ENCODE peak calls at places on chromosomes 7 and 10, in nine cellular contexts. E is DND-41; D is astrocyte of the spinal cord; H is cardiac muscle cell; B is CD4-positive, CD25-positive, alpha-beta regulatory T cell; Q is fibroblast of pulmonary artery; R is HAP-1; J is pancreas; Z is GM12865. X is an unnamed sample.

GRCh38 chr10:63192826-63193225 is 59.7 kb downstream of the NRBF2 start:
- DNase-seq in H (peak; percentile 74), Q (peak; percentile 68), D (no peak), E (no peak), Z (no peak), R (no peak), B (no peak), J (no peak), X (no peak)

GRCh38 chr10:80729896-80730295 is 192.2 kb downstream of the SH2D4B start:
- DNase-seq in D (no peak), H (no peak), E (no peak), J (no peak), B (no peak), Z (no peak), Q (no peak), R (no peak), X (no peak)

GRCh38 chr10:90398551-90398950 is 459.3 kb downstream of the HTR7 start:
- DNase-seq in E (no peak), H (peak; percentile 38), R (no peak), B (no peak), J (no peak), Q (peak; percentile 32), D (peak; percentile 41), Z (no peak), X (no peak)

GRCh38 chr7:20214132-20214531 is 3.1 kb downstream of the MACC1 start:
- DNase-seq in B (no peak), R (no peak), H (no peak), J (no peak), E (no peak), Z (no peak), D (no peak), Q (no peak), X (no peak)

GRCh38 chr7:129958643-129959479 is 6.1 kb upstream of the UBE2H start:
- DNase-seq in Q (peak; percentile 87), R (no peak), B (no peak), H (peak; percentile 81), Z (no peak), J (peak; percentile 59), E (no peak), D (peak; percentile 58), X (peak; percentile 99)

GRCh38 chr7:262251-262572 is 27.8 kb upstream of the FOXL3 start:
- DNase-seq in D (no peak), J (no peak), H (no peak), B (no peak), Z (no peak), E (no peak), Q (no peak), R (no peak), X (no peak)

GRCh38 chr7:23246540-23246939 is at the start of gene GPNMB:
- DNase-seq in B (no peak), R (no peak), E (no peak), Q (peak; percentile 81), J (no peak), Z (no peak), H (peak; percentile 86), D (peak; percentile 52), X (peak; percentile 83)

GRCh38 chr10:97854735-97855134 is 5.1 kb downstream of the GOLGA7B start:
- DNase-seq in Z (no peak), H (no peak), B (no peak), R (no peak), Q (no peak), E (no peak), J (no peak), D (no peak), X (peak; percentile 70)

GRCh38 chr7:46880508-46881196 is 701.3 kb downstream of the TNS3 start:
- DNase-seq in Z (peak; percentile 20), B (no peak), E (no peak), H (no peak), Q (no peak), J (no peak), D (no peak), R (no peak), X (no peak)

GRCh38 chr7:151012031-151012692 is 12.1 kb downstream of the ATG9B start:
- DNase-seq in J (no peak), R (no peak), D (no peak), E (no peak), Z (no peak), H (no peak), B (no peak), Q (no peak), X (no peak)

GRCh38 chr7:98177553-98177952 is 33.7 kb upstream of the BHLHA15 start:
- DNase-seq in R (no peak), B (no peak), Q (no peak), E (no peak), D (no peak), Z (no peak), J (no peak), H (no peak), X (no peak)

GRCh38 chr7:132996581-132997242 is 85.2 kb downstream of the CHCHD3 start:
- DNase-seq in Z (no peak), B (no peak), R (no peak), J (no peak), D (no peak), Q (no peak), H (peak; percentile 7), E (no peak), X (peak; percentile 4)

GRCh38 chr7:50805425-50806130 is 22.9 kb upstream of the GRB10 start:
- DNase-seq in Z (no peak), E (no peak), H (no peak), J (no peak), R (peak; percentile 4), D (no peak), B (no peak), Q (no peak), X (no peak)

GRCh38 chr7:98079891-98080653 is 26.6 kb upstream of the LMTK2 start:
- DNase-seq in B (no peak), J (no peak), H (no peak), Z (no peak), E (no peak), R (no peak), Q (no peak), D (no peak), X (no peak)

GRCh38 chr7:116356979-116357378 is 142.6 kb upstream of the CAV2 start:
- DNase-seq in J (no peak), R (peak; percentile 35), E (no peak), Z (no peak), D (peak; percentile 34), Q (peak; percentile 18), H (peak; percentile 6), B (no peak), X (peak; percentile 22)

DNA sequence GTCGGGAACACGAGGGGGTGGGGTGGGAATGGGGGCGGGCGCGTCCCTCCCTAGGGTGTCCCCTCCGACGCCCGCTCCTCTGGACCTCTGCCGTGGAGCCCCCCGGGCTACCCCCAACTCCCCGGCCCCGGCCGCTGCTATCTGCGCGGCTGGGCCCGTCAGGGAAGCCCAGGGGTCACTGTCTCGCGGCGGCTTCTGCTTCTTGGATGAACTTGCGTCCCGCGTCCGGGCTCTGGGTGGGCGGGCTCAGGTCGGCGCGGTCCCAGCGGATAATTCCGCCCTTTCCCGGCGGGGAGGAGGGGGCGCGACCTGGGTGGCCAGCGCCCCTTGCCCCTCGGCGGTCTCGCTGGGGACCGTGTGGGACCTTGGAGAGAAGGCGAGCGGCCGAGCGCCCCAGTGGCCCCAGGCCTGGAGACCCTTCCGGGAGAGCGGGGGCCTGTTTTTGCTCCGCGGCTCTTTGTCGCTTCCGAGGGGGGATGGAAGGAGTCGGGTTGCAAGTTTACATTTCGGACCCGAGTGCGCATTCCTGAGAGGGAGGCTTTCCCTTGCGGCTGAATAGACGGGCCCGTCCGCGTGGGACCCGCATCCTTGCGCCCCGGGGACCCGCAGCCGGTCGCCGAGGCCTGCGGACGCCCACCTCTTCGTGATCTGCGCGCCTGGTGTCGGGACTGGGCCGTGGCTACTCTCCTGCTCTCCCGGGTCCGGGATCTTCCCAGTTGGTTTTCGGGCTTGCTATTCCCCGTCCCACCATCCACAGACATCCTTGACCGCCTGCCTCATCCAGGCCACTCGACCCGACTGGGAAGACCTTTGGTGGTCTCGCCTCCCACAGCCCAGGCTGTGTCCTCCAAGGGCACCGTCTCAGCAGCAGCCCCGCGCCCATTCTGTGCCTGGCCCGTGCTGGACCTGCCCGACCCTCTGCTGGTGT is 812 bp downstream of the DOCK1 start:
- DNase-seq in D (peak; percentile 43), E (no peak), R (no peak), H (peak; percentile 43), J (peak; percentile 11), B (no peak), Q (peak; percentile 31), Z (no peak), X (no peak)
- H3K4me3 ChIP-seq in D (peak overlapping the region; percentile 79), E (no peak overlapping the region), R (peak overlapping the region; percentile 66), H (peak overlapping the region; percentile 98), J (peak overlapping the region; percentile 92), B (no peak overlapping the region), Q (peak overlapping the region; percentile 74), Z (no peak overlapping the region), X (peak overlapping the region; percentile 65)

GRCh38 chr7:92633211-92633906 is 43.2 kb upstream of the FAM133B start:
- DNase-seq in R (peak; percentile 49), B (no peak), J (no peak), H (peak; percentile 93), E (peak; percentile 55), Z (peak; percentile 56), Q (peak; percentile 94), D (peak; percentile 97), X (peak; percentile 92)
- H3K4me3 ChIP-seq in R (no peak overlapping the region), B (no peak overlapping the region), J (no peak overlapping the region), H (no peak overlapping the region), E (no peak overlapping the region), Z (no peak overlapping the region), Q (peak overlapping the region; percentile 41), D (no peak overlapping the region), X (no peak overlapping the region)

DNA sequence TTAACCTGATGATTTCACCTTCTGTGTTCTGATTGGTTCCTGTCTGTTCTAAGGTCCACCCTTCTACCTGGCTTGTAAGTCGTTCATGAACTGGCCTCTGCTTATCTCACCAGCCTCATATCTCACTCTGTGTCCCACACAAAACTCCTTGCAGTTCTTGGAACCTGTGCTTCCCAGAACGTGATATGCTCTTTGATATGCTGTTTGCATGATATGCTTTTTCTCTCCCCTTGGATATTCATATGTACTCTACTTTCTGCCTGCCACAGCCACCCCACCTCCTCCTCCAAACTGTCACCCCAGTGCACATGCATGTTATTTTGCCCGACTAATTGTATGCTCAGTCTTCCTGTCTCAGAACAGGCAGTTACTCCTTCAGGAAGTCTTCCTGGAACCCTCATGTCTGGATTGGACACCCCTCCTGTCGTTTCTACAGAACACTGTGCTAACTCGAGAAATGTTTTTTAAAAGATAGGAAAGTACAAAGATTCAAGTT is 1.9 kb upstream of the ITPRIP start:
- DNase-seq in R (no peak), Q (no peak), Z (no peak), H (no peak), B (no peak), J (peak; percentile 58), E (no peak), D (no peak), X (no peak)
- H3K4me3 ChIP-seq in R (no peak overlapping the region), Q (peak overlapping the region; percentile 93), Z (no peak overlapping the region), H (no peak overlapping the region), B (no peak overlapping the region), J (peak overlapping the region; percentile 86), E (no peak overlapping the region), D (no peak overlapping the region), X (no peak overlapping the region)

GRCh38 chr10:35364808-35365207 is 28.5 kb downstream of the CCNY start:
- DNase-seq in B (no peak), J (no peak), H (no peak), E (no peak), Z (no peak), D (no peak), Q (no peak), R (no peak), X (no peak)
- H3K4me3 ChIP-seq in B (no peak overlapping the region), J (no peak overlapping the region), H (no peak overlapping the region), E (no peak overlapping the region), Z (no peak overlapping the region), D (no peak overlapping the region), Q (no peak overlapping the region), R (no peak overlapping the region), X (no peak overlapping the region)